ENCODE peak calls at places on chromosome X, in five cellular contexts. X is HTR-8/SVneo; Q is activated CD4-positive, alpha-beta T cell treated with anti-CD3 and anti-CD28 coated beads, Interleukin-2, amount 50 U/mL, for 1 hour; O is GDM1; E is uterus. N is an unnamed sample.

GRCh38 chrX:45126158-45126557 is 74.5 kb downstream of the DIPK2B start:
- DNase-seq in X (no peak), Q (no peak), O (no peak), E (no peak), N (no peak)

GRCh38 chrX:11756354-11757318 is 1.4 kb upstream of the MSL3 start:
- DNase-seq in X (no peak), Q (no peak), O (no peak), E (no peak), N (no peak)

GRCh38 chrX:7149421-7149820 is 1.5 kb upstream of the PUDP start:
- DNase-seq in X (no peak), Q (no peak), O (no peak), E (no peak), N (no peak)

GRCh38 chrX:54821310-54821709 is 13.8 kb downstream of the MAGED2 start:
- DNase-seq in X (no peak), Q (no peak), O (no peak), E (no peak), N (no peak)

GRCh38 chrX:42028113-42028512 is 104.8 kb upstream of the CASK start:
- DNase-seq in X (no peak), Q (no peak), O (no peak), E (no peak), N (peak)

GRCh38 chrX:63855896-63856295 is 70.9 kb upstream of the ARHGEF9 start:
- DNase-seq in X (no peak), Q (no peak), O (no peak), E (no peak), N (no peak)

GRCh38 chrX:94401426-94401825 is 727.4 kb downstream of the FAM133A start:
- DNase-seq in X (no peak), Q (no peak), O (no peak), E (no peak), N (no peak)

GRCh38 chrX:101787934-101788333 is 128.3 kb upstream of the ARMCX2 start:
- DNase-seq in X (no peak), Q (no peak), O (no peak), E (no peak), N (no peak)

GRCh38 chrX:40504801-40505605 is 75.8 kb upstream of the ATP6AP2 start:
- DNase-seq in X (peak), Q (no peak), O (no peak), E (no peak), N (no peak)

GRCh38 chrX:134990475-134991473 is at the start of gene SMIM10:
- DNase-seq in X (peak), Q (peak), O (no peak), E (peak), N (peak)

GRCh38 chrX:134254511-134254910 is 17.5 kb downstream of the CCDC160 start:
- DNase-seq in X (no peak), Q (no peak), O (no peak), E (no peak), N (no peak)

GRCh38 chrX:40154853-40155616 is 57.3 kb upstream of the BCOR start:
- DNase-seq in X (no peak), Q (no peak), O (peak), E (peak), N (no peak)

GRCh38 chrX:47561653-47562151 is 697 bp downstream of the ARAF start:
- DNase-seq in X (no peak), Q (no peak), O (no peak), E (no peak), N (no peak)

GRCh38 chrX:149759824-149760223 is 14.0 kb upstream of the HSFX1 start:
- DNase-seq in X (no peak), Q (no peak), O (no peak), E (no peak), N (no peak)

GRCh38 chrX:68929332-68930150 is 100.7 kb downstream of the EFNB1 start:
- DNase-seq in X (peak), Q (no peak), O (no peak), E (peak), N (no peak)

GRCh38 chrX:135975421-135975820 is 1.6 kb upstream of the MMGT1 start:
- DNase-seq in X (no peak), Q (no peak), O (no peak), E (no peak), N (no peak)

GRCh38 chrX:30488092-30488491 is 89.5 kb downstream of the TASL start:
- DNase-seq in X (peak), Q (no peak), O (no peak), E (no peak), N (peak)

GRCh38 chrX:69189972-69190371 is 24.7 kb upstream of the PJA1 start:
- DNase-seq in X (no peak), Q (no peak), O (no peak), E (peak), N (no peak)

GRCh38 chrX:17631647-17632046 is 105.6 kb upstream of the SCML1 start:
- DNase-seq in X (no peak), Q (no peak), O (no peak), E (no peak), N (no peak)

GRCh38 chrX:24561121-24561520 is 86.0 kb downstream of the PCYT1B start:
- DNase-seq in X (peak), Q (no peak), O (no peak), E (no peak), N (peak)

GRCh38 chrX:40581333-40581910 is 652 bp downstream of the ATP6AP2 start:
- DNase-seq in X (no peak), Q (peak), O (no peak), E (no peak), N (no peak)

N was measured in HEK293T.